ENCODE peak calls at places on chromosome 20, in ten cellular contexts. Z, P, C, E, N, R, M, K, Q and X are unnamed samples.

GRCh38 chr20:47493175-47493953 is 8.3 kb upstream of the NCOA3 start:
- DNase-seq in P (peak), C (peak), K (peak), Q (no peak), R (peak), Z (peak), E (no peak), M (peak), N (peak), X (peak)

GRCh38 chr20:41005361-41005729 is 23.3 kb upstream of the TOP1 start:
- DNase-seq in E (no peak), P (no peak), Q (no peak), K (peak), C (peak), M (peak), N (peak), R (peak), Z (no peak), X (peak)

GRCh38 chr20:21719592-21720214 is 14.2 kb downstream of the PAX1 start:
- DNase-seq in K (no peak), R (peak), E (no peak), Q (no peak), M (peak), C (peak), P (peak), N (peak), Z (no peak), X (peak)

GRCh38 chr20:49595811-49596545 is 28.0 kb upstream of the PTGIS start:
- DNase-seq in K (no peak), P (peak), M (no peak), E (no peak), N (peak), Z (no peak), Q (no peak), R (no peak), C (peak), X (no peak)

GRCh38 chr20:63625771-63626423 is 1.0 kb downstream of the GMEB2 start:
- DNase-seq in P (no peak), E (no peak), R (no peak), K (no peak), C (peak), N (peak), M (no peak), Q (no peak), Z (no peak), X (peak)

GRCh38 chr20:46132705-46133120 is 14.6 kb downstream of the CD40 start:
- DNase-seq in R (peak), C (peak), K (peak), M (peak), P (peak), E (no peak), N (peak), Z (peak), Q (peak), X (peak)

GRCh38 chr20:16701296-16701695 is 28.5 kb upstream of the SNRPB2 start:
- DNase-seq in K (no peak), R (peak), Z (peak), P (no peak), C (no peak), M (no peak), E (no peak), N (no peak), Q (peak), X (no peak)

GRCh38 chr20:16125810-16126209 is 447.4 kb downstream of the KIF16B start:
- DNase-seq in E (no peak), Q (no peak), N (peak), Z (no peak), K (no peak), C (no peak), M (no peak), P (no peak), R (no peak), X (no peak)

GRCh38 chr20:44219287-44219686 is 8.7 kb upstream of the OSER1 start:
- DNase-seq in M (no peak), K (no peak), C (no peak), E (no peak), Q (no peak), Z (no peak), R (no peak), P (no peak), N (no peak), X (no peak)

GRCh38 chr20:34343458-34344255 is 19.4 kb upstream of the ITCH start:
- DNase-seq in P (no peak), Z (no peak), K (no peak), E (no peak), C (no peak), M (no peak), Q (no peak), R (no peak), N (no peak), X (no peak)

GRCh38 chr20:25399038-25399430 is 8.4 kb upstream of the ABHD12 start:
- DNase-seq in K (no peak), Z (peak), P (peak), M (peak), R (peak), C (peak), E (no peak), N (no peak), Q (no peak), X (peak)

GRCh38 chr20:61959301-61959700 is 106.4 kb downstream of the TAF4 start:
- DNase-seq in N (peak), C (no peak), R (no peak), P (no peak), K (peak), E (peak), Q (peak), Z (peak), M (no peak), X (peak)

GRCh38 chr20:47674145-47674544 is 111.1 kb downstream of the SULF2 start:
- DNase-seq in R (no peak), M (no peak), P (no peak), Z (no peak), E (no peak), Q (no peak), N (no peak), K (no peak), C (no peak), X (no peak)

GRCh38 chr20:37352611-37352980 is 6.7 kb downstream of the SRC start:
- DNase-seq in K (no peak), Z (no peak), C (no peak), M (no peak), E (no peak), P (no peak), Q (no peak), N (no peak), R (no peak), X (no peak)

GRCh38 chr20:47272893-47273590 is 83.5 kb downstream of the ZMYND8 start:
- DNase-seq in Z (peak), N (peak), K (peak), E (peak), R (peak), P (peak), Q (peak), C (peak), M (peak), X (peak)

GRCh38 chr20:48722002-48722731 is 105.6 kb downstream of the PREX1 start:
- DNase-seq in C (peak), R (no peak), E (no peak), Z (no peak), K (no peak), N (peak), Q (no peak), P (no peak), M (no peak), X (no peak)

GRCh38 chr20:2314759-2315439 is 19.1 kb downstream of the TGM3 start:
- DNase-seq in P (no peak), E (no peak), N (peak), R (peak), Q (no peak), C (peak), K (peak), Z (no peak), M (peak), X (peak)